ENCODE peak calls at places on chromosome 10, in six cellular contexts. C, M, I, G, H and Y are unnamed samples. For H3K4me1, the result is how much of the 10 kb centered on the place peaks cover.

GRCh38 chr10:128405450-128405849 is 279.2 kb upstream of the MKI67 start:
- ATAC-seq in M (no peak), I (no peak), H (no peak), G (no peak), C (no peak), Y (no peak)

GRCh38 chr10:114234132-114234531 is 4.9 kb upstream of the VWA2 start:
- ATAC-seq in I (no peak), G (no peak), H (no peak), C (peak), M (no peak), Y (no peak)

GRCh38 chr10:30542001-30542861 is 87.3 kb downstream of the LYZL2 start:
- ATAC-seq in H (peak), I (peak), G (no peak), M (no peak), C (no peak), Y (peak)

GRCh38 chr10:6109444-6109775 is 20.6 kb downstream of the RBM17 start:
- ATAC-seq in H (no peak), M (no peak), C (no peak), I (no peak), G (no peak), Y (no peak)

GRCh38 chr10:75565286-75566251 is 134.1 kb downstream of the LRMDA start:
- ATAC-seq in G (no peak), I (no peak), H (peak), M (no peak), C (no peak), Y (no peak)

GRCh38 chr10:3708830-3709229 is 76.2 kb downstream of the KLF6 start:
- ATAC-seq in C (no peak), I (no peak), M (no peak), H (no peak), G (no peak), Y (no peak)

GRCh38 chr10:110496553-110497437 is 912 bp upstream of the DUSP5 start:
- ATAC-seq in G (no peak), C (no peak), I (no peak), H (no peak), M (no peak), Y (no peak)

GRCh38 chr10:24406809-24407483 is 198.0 kb downstream of the KIAA1217 start:
- ATAC-seq in C (no peak), I (no peak), G (no peak), H (no peak), M (no peak), Y (no peak)

GRCh38 chr10:81570878-81571794 is 303.9 kb upstream of the NRG3 start:
- ATAC-seq in C (no peak), H (no peak), I (no peak), G (no peak), M (no peak), Y (no peak)

GRCh38 chr10:109679478-109679877 is 243.8 kb downstream of the XPNPEP1 start:
- ATAC-seq in H (no peak), G (peak), C (no peak), M (no peak), I (no peak), Y (no peak)

GRCh38 chr10:36489928-36490279 is 635.5 kb upstream of the ANKRD30A start:
- ATAC-seq in M (peak), H (no peak), I (no peak), G (no peak), C (peak), Y (no peak)

GRCh38 chr10:99534456-99534938 is 1.8 kb downstream of the NKX2-3 start:
- ATAC-seq in I (no peak), H (no peak), G (no peak), M (no peak), C (no peak), Y (no peak)

GRCh38 chr10:38047666-38048065 is 37.2 kb downstream of the ZNF33A start:
- ATAC-seq in I (no peak), H (no peak), G (no peak), M (peak), C (no peak), Y (no peak)

GRCh38 chr10:114110174-114110972 is 63.6 kb downstream of the CCDC186 start:
- ATAC-seq in I (peak), H (peak), C (no peak), M (no peak), G (peak), Y (no peak)

GRCh38 chr10:121036431-121036830 is 185.3 kb downstream of the WDR11 start:
- ATAC-seq in C (no peak), H (no peak), G (peak), I (no peak), M (no peak), Y (no peak)

GRCh38 chr10:105634283-105634682 is 993.2 kb downstream of the SORCS3 start:
- ATAC-seq in C (no peak), G (peak), H (peak), I (no peak), M (no peak), Y (no peak)

GRCh38 chr10:17379151-17379690 is 75.2 kb downstream of the ST8SIA6 start:
- ATAC-seq in C (no peak), I (no peak), G (no peak), M (no peak), H (no peak), Y (no peak)

GRCh38 chr10:80170026-80170425 is 35.3 kb downstream of the ANXA11 start:
- ATAC-seq in H (no peak), M (no peak), I (no peak), C (no peak), G (peak), Y (no peak)

GRCh38 chr10:80167471-80167870 is 34.9 kb downstream of the PLAC9 start:
- ATAC-seq in H (no peak), M (no peak), I (no peak), C (peak), G (no peak), Y (no peak)

GRCh38 chr10:80168111-80168511 is 35.6 kb downstream of the PLAC9 start:
- ATAC-seq in I (no peak), C (no peak), M (no peak), G (no peak), H (no peak), Y (peak)

GRCh38 chr10:80170641-80171040 is 34.7 kb downstream of the ANXA11 start:
- ATAC-seq in G (peak), I (no peak), H (no peak), M (no peak), C (no peak), Y (no peak)

DNA sequence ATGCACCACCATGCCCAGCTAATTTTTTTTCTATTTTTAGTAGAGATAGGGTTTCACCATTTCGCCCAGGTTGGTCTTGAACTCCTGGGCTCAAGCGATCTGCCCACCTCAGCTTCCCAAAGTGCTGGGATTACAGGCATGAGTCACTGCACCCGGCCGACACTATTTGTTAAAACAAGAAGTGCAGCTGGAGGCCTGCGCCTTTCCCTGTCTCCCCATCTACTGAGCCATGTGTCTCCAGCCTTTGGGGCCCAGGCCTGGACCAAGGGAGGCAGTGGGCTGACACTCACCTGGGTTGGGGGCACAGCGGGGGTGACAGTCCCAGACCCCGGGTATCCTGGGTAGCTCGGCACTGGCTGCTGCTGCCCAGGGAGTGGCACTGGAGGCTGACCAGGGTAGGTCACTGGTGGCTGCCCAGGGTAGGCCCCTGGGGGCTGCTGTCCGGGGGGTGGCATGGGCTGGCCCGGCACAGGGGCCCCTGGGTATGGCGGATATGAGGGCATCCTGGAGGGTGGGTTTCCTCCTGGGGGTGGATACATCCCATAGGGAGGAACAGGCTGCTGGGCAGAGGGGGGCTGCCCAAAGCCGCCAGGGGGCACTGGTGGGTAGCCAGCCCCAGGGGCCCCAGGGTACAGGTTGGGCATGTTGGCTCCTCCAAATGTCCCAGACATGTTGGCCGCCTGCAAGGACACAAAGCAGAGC is 36.3 kb downstream of the PLAC9 start:
- ATAC-seq in G (no peak), I (peak), C (no peak), M (peak), H (peak), Y (no peak)
- TF ChIP-seq CTCF in G (no peak), I (peak), C (no peak), M (no peak), H (peak), Y (no peak)

GRCh38 chr10:32338262-32338661 is 8.7 kb downstream of the EPC1 start:
- ATAC-seq in M (no peak), G (no peak), H (no peak), I (no peak), C (no peak), Y (no peak)
- H3K4me1 ChIP-seq in M (under half), G (half or more), H (half or more), I (under half), C (half or more), Y (half or more)

GRCh38 chr10:101161494-101162299 is 30.6 kb downstream of the TLX1 start:
- ATAC-seq in C (peak), I (peak), G (peak), H (peak), M (peak), Y (peak)

GRCh38 chr10:101158101-101159058 is 27.3 kb downstream of the TLX1 start:
- ATAC-seq in I (no peak), H (no peak), C (no peak), M (peak), G (no peak), Y (no peak)

GRCh38 chr10:101166430-101166829 is 35.3 kb downstream of the TLX1 start:
- ATAC-seq in G (no peak), H (no peak), C (no peak), M (no peak), I (no peak), Y (no peak)

GRCh38 chr10:101165736-101166135 is 34.6 kb downstream of the TLX1 start:
- ATAC-seq in M (no peak), I (no peak), H (no peak), C (no peak), G (no peak), Y (no peak)

GRCh38 chr10:101162677-101163076 is 31.6 kb downstream of the TLX1 start:
- ATAC-seq in M (no peak), H (peak), G (no peak), I (no peak), C (peak), Y (no peak)
- TF ChIP-seq CTCF in M (no peak), H (no peak), G (no peak), I (no peak), C (no peak), Y (no peak)

GRCh38 chr10:97543025-97543546 is 29.5 kb upstream of the ANKRD2 start:
- ATAC-seq in M (peak), C (peak), H (peak), G (peak), I (peak), Y (peak)
- H3K4me1 ChIP-seq in M (under half), C (half or more), H (under half), G (under half), I (under half), Y (under half)

DNA sequence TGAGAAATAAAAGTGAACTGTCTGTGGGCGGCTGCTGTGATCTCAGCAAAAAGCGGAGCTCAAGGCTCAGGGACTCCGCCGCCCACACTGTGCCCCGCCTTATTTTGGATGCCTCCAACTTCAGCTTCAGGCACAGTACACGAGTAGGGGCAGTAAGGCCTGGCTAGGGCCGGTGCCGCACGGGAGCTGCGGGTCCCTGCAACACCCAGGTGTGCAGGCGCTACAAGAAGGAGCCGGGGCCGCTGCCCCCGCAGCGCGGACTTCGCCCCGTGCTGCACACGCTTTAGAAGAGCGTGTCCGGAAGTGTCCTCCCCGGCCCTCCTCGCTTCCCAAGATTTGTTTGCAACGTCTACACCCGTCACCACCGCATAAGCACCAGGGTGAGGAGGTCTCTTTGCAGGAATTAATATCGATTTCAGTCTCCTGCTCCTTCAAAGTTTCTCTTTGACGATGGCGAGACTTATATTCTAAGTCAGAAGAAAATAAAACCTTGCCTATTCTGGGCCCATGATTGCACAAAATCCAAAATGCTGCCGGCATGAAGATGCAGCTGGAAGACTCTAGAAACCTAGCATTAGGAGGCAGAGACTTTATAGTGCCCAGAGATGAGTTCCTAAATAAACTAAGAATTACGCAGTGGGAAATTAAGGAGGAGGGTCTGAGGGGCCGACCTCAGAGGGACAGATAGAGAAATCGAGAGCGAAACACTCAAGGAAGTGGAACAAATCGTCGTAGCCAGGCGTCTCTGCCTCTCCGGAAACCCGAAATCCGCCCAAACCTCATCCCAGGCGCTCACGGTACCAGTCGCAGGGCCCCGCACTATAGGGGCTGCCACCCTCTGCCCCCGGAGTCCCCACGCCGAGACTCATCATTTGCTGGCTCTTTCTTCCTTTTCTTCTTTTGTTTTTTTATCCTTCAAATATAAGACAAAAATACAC is 6.4 kb downstream of the VAX1 start:
- ATAC-seq in I (peak), M (no peak), G (peak), H (peak), C (no peak), Y (no peak)
- TF ChIP-seq CTCF in I (no peak), M (no peak), G (no peak), H (no peak), C (no peak), Y (no peak)

DNA sequence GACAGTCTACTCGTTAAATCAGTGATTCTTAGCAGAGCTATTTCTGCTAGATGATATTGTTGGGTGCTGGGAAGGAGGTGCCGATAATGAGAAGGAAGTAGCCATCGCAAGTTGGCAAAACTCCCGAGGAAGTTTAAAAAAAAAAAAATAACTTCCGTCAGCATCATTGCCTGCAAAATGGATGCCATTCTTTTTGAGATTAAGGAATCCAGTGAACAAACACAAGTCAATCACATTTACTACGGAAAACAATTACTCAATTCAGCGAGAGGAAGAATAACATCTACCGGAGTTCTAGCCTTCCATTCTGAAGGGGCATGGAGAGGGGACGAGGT is 74.4 kb upstream of the SFMBT2 start:
- ATAC-seq in H (peak), I (no peak), G (no peak), C (peak), M (no peak), Y (no peak)
- H3K4me1 ChIP-seq in H (under half), I (under half), G (under half), C (under half), M (under half), Y (under half)

GRCh38 chr10:79479283-79479909 is 32.9 kb upstream of the EIF5AL1 start:
- ATAC-seq in I (no peak), M (no peak), C (no peak), G (no peak), H (no peak), Y (no peak)

GRCh38 chr10:79475877-79476276 is 30.5 kb upstream of the ZCCHC24 start:
- ATAC-seq in G (no peak), H (no peak), C (no peak), M (no peak), I (no peak), Y (no peak)

GRCh38 chr10:79477456-79477855 is 32.0 kb upstream of the ZCCHC24 start:
- ATAC-seq in M (no peak), I (no peak), G (no peak), C (no peak), H (no peak), Y (no peak)

GRCh38 chr10:79475119-79475653 is 29.8 kb upstream of the ZCCHC24 start:
- ATAC-seq in I (peak), H (no peak), M (no peak), G (no peak), C (no peak), Y (no peak)

GRCh38 chr10:79476645-79477044 is 31.2 kb upstream of the ZCCHC24 start:
- ATAC-seq in H (no peak), I (no peak), G (no peak), M (no peak), C (no peak), Y (no peak)
- TF ChIP-seq CTCF in H (no peak), I (no peak), G (no peak), M (no peak), C (no peak), Y (no peak)

GRCh38 chr10:132580617-132581016 is 43.0 kb downstream of the INPP5A start:
- ATAC-seq in G (no peak), I (no peak), H (no peak), M (no peak), C (no peak), Y (no peak)
- H3K4me1 ChIP-seq in G (under half), I (under half), H (under half), M (under half), C (half or more), Y (under half)

GRCh38 chr10:7133270-7133669 is 277.6 kb downstream of the SFMBT2 start:
- ATAC-seq in C (no peak), M (no peak), H (no peak), I (no peak), G (no peak), Y (no peak)

GRCh38 chr10:7134448-7134847 is 276.4 kb downstream of the SFMBT2 start:
- ATAC-seq in C (no peak), I (no peak), M (no peak), G (no peak), H (no peak), Y (no peak)

GRCh38 chr10:7135188-7135587 is 275.6 kb downstream of the SFMBT2 start:
- ATAC-seq in I (no peak), C (no peak), G (no peak), M (no peak), H (no peak), Y (no peak)

GRCh38 chr10:7130191-7130911 is 280.5 kb downstream of the SFMBT2 start:
- ATAC-seq in M (no peak), C (no peak), I (no peak), G (no peak), H (no peak), Y (no peak)

GRCh38 chr10:7133958-7134357 is 276.9 kb downstream of the SFMBT2 start:
- ATAC-seq in G (no peak), M (no peak), I (no peak), H (no peak), C (no peak), Y (no peak)
- TF ChIP-seq CTCF in G (no peak), M (no peak), I (no peak), H (no peak), C (no peak), Y (no peak)

GRCh38 chr10:46247808-46248569 is 38.8 kb upstream of the ANTXRL start:
- ATAC-seq in G (no peak), M (no peak), I (peak), C (peak), H (peak), Y (peak)

GRCh38 chr10:46251857-46252847 is 34.6 kb upstream of the ANTXRL start:
- ATAC-seq in G (no peak), M (no peak), C (no peak), H (no peak), I (no peak), Y (no peak)

GRCh38 chr10:46250898-46251856 is 35.6 kb upstream of the ANTXRL start:
- ATAC-seq in M (no peak), I (no peak), H (no peak), C (no peak), G (no peak), Y (peak)

GRCh38 chr10:46248651-46249131 is 38.1 kb upstream of the ANTXRL start:
- ATAC-seq in I (no peak), G (no peak), M (no peak), H (no peak), C (peak), Y (no peak)

DNA sequence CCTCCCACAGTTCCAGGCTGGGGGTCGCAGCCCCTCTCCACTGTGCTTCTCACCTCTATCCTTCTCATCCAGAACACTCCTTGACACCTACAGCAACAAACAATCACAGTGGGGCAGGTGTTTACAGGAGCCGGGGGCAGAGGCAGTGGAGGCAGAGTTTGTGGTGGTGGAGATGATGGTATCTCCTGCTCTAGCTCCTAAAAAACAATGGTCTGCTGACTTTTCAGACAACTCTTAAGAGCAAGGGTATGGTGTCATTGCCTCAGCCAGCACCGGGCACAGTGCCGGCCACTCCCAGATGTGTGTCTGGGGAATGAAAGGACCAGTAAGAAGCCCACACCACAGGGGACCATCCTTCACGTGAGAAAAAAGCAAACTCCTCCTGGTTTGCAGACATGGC is 36.3 kb upstream of the ANTXRL start:
- ATAC-seq in H (no peak), G (no peak), M (no peak), C (no peak), I (no peak), Y (no peak)
- H3K4me1 ChIP-seq in H (under half), G (under half), M (under half), C (under half), I (under half), Y (under half)